ENCODE peak calls at places on chromosomes 11 and 22, in seven cellular contexts. R is fibroblast of mammary gland, C is OCI-M1, Z is fibroblast of the aortic adventitia, M is cardiac fibroblast, U is endothelial cell of umbilical vein, I is COR-L47. S is an unnamed sample.

GRCh38 chr22:32574957-32575893 is 100.6 kb downstream of the FBXO7 start:
- DNase-seq in R (no peak), C (no peak), Z (no peak), M (no peak), U (no peak), I (no peak), S (no peak)

GRCh38 chr11:17683378-17684161 is 35.8 kb upstream of the MYOD1 start:
- DNase-seq in R (peak), C (no peak), Z (peak), M (peak), U (peak), I (no peak), S (no peak)

GRCh38 chr11:86041975-86042378 is 26.9 kb downstream of the PICALM start:
- DNase-seq in R (peak), C (peak), Z (peak), M (peak), U (peak), I (peak), S (peak)

GRCh38 chr11:1116666-1117390 is 40.9 kb upstream of the MUC5AC start:
- DNase-seq in R (no peak), C (no peak), Z (no peak), M (no peak), U (no peak), I (no peak), S (no peak)

GRCh38 chr11:829116-829945 is 1.6 kb downstream of the CRACR2B start:
- DNase-seq in R (no peak), C (no peak), Z (no peak), M (no peak), U (peak), I (no peak), S (no peak)

GRCh38 chr11:36295926-36296325 is at the start of gene PRR5L:
- DNase-seq in R (no peak), C (no peak), Z (no peak), M (no peak), U (no peak), I (no peak), S (no peak)

GRCh38 chr11:119357069-119357468 is 10.6 kb upstream of the MFRP start:
- DNase-seq in R (no peak), C (no peak), Z (no peak), M (no peak), U (no peak), I (no peak), S (no peak)

GRCh38 chr22:39724390-39724789 is 153.8 kb downstream of the CACNA1I start:
- DNase-seq in R (peak), C (peak), Z (no peak), M (no peak), U (no peak), I (no peak), S (no peak)

GRCh38 chr11:95230054-95231034 is 658 bp downstream of the SESN3 start:
- DNase-seq in R (peak), C (peak), Z (peak), M (peak), U (peak), I (no peak), S (peak)

GRCh38 chr11:9459573-9460321 is 1.1 kb upstream of the ZNF143 start:
- DNase-seq in R (peak), C (peak), Z (peak), M (peak), U (peak), I (peak), S (peak)

GRCh38 chr22:37310075-37310606 is 27.8 kb downstream of the CYTH4 start:
- DNase-seq in R (no peak), C (peak), Z (no peak), M (no peak), U (no peak), I (no peak), S (no peak)

GRCh38 chr22:42281284-42281683 is 10.8 kb upstream of the TCF20 start:
- DNase-seq in R (no peak), C (no peak), Z (no peak), M (no peak), U (no peak), I (no peak), S (no peak)

GRCh38 chr11:120073196-120073595 is 64.7 kb downstream of the TRIM29 start:
- DNase-seq in R (no peak), C (no peak), Z (no peak), M (no peak), U (no peak), I (no peak), S (no peak)

GRCh38 chr22:32334640-32335365 is 22.9 kb upstream of the RFPL3 start:
- DNase-seq in R (no peak), C (no peak), Z (no peak), M (no peak), U (no peak), I (no peak), S (no peak)

S was measured in naive B cell.